ENCODE peak calls at places on chromosome 4, in seven cellular contexts. R is AG10803, P is WTC11, F is RWPE2, H is MM.1S, T is fibroblast of mammary gland, L is HCT116. Y is an unnamed sample.

GRCh38 chr4:27350161-27350560 is 489.5 kb downstream of the STIM2 start:
- DNase-seq in R (no peak), P (no peak), F (no peak), H (no peak), T (peak), L (peak), Y (peak)

GRCh38 chr4:12146349-12146748 is 717.7 kb upstream of the HS3ST1 start:
- DNase-seq in R (no peak), P (no peak), F (no peak), H (no peak), T (no peak), L (no peak), Y (no peak)

GRCh38 chr4:153530284-153530995 is 64.3 kb downstream of the TMEM131L start:
- DNase-seq in R (no peak), P (no peak), F (no peak), H (no peak), T (no peak), L (no peak), Y (no peak)

GRCh38 chr4:84685105-84685504 is 102.2 kb downstream of the CDS1 start:
- DNase-seq in R (no peak), P (no peak), F (no peak), H (no peak), T (no peak), L (no peak), Y (no peak)

GRCh38 chr4:163544407-163545038 is 50.0 kb downstream of the TMA16 start:
- DNase-seq in R (peak), P (peak), F (no peak), H (peak), T (peak), L (no peak), Y (peak)

GRCh38 chr4:56907009-56907408 is 691 bp upstream of the REST start:
- DNase-seq in R (no peak), P (peak), F (no peak), H (no peak), T (no peak), L (no peak), Y (no peak)

GRCh38 chr4:4225915-4226605 is 669 bp downstream of the OTOP1 start:
- DNase-seq in R (no peak), P (peak), F (no peak), H (no peak), T (peak), L (no peak), Y (no peak)

GRCh38 chr4:57113870-57114269 is 3.7 kb upstream of the IGFBP7 start:
- DNase-seq in R (no peak), P (no peak), F (no peak), H (no peak), T (no peak), L (no peak), Y (no peak)

GRCh38 chr4:159902648-159903047 is 799.8 kb downstream of the RAPGEF2 start:
- DNase-seq in R (no peak), P (no peak), F (no peak), H (no peak), T (no peak), L (no peak), Y (no peak)

GRCh38 chr4:180635276-180635675 is 1607.9 kb upstream of the TENM3 start:
- DNase-seq in R (no peak), P (peak), F (no peak), H (no peak), T (no peak), L (no peak), Y (no peak)

GRCh38 chr4:150493846-150494245 is 88.1 kb upstream of the MAB21L2 start:
- DNase-seq in R (peak), P (no peak), F (no peak), H (no peak), T (peak), L (no peak), Y (no peak)

GRCh38 chr4:80043534-80043933 is 29.5 kb downstream of the ANTXR2 start:
- DNase-seq in R (no peak), P (no peak), F (no peak), H (no peak), T (no peak), L (no peak), Y (no peak)

GRCh38 chr4:103994059-103994458 is 274.3 kb upstream of the TACR3 start:
- DNase-seq in R (no peak), P (no peak), F (no peak), H (peak), T (peak), L (peak), Y (peak)

GRCh38 chr4:158209825-158210807 is at the start of gene TMEM144:
- DNase-seq in R (peak), P (peak), F (peak), H (peak), T (peak), L (peak), Y (peak)

GRCh38 chr4:177494791-177495190 is 52.6 kb upstream of the AGA start:
- DNase-seq in R (no peak), P (no peak), F (no peak), H (no peak), T (no peak), L (no peak), Y (no peak)

GRCh38 chr4:5919571-5919970 is 26.7 kb upstream of the CRMP1 start:
- DNase-seq in R (no peak), P (no peak), F (no peak), H (no peak), T (no peak), L (no peak), Y (no peak)

GRCh38 chr4:95267081-95267480 is 281.7 kb downstream of the UNC5C start:
- DNase-seq in R (peak), P (no peak), F (no peak), H (no peak), T (peak), L (no peak), Y (no peak)

GRCh38 chr4:94889961-94890360 is 132.2 kb downstream of the BMPR1B start:
- DNase-seq in R (peak), P (no peak), F (no peak), H (no peak), T (peak), L (no peak), Y (no peak)

GRCh38 chr4:79682801-79683217 is 274.8 kb upstream of the GK2 start:
- DNase-seq in R (no peak), P (peak), F (no peak), H (no peak), T (no peak), L (no peak), Y (no peak)

GRCh38 chr4:136484996-136485395 is 1047.3 kb downstream of the PCDH18 start:
- DNase-seq in R (no peak), P (no peak), F (no peak), H (no peak), T (no peak), L (no peak), Y (no peak)

GRCh38 chr4:4753643-4754042 is 105.8 kb upstream of the MSX1 start:
- DNase-seq in R (no peak), P (no peak), F (no peak), H (no peak), T (no peak), L (no peak), Y (no peak)

GRCh38 chr4:118849867-118850812 is 14.2 kb upstream of the SEC24D start:
- DNase-seq in R (no peak), P (no peak), F (no peak), H (peak), T (no peak), L (no peak), Y (no peak)

GRCh38 chr4:185068837-185069236 is 50.5 kb downstream of the HELT start:
- DNase-seq in R (no peak), P (peak), F (no peak), H (no peak), T (no peak), L (peak), Y (no peak)

GRCh38 chr4:20645231-20645630 is 55.0 kb upstream of the PACRGL start:
- DNase-seq in R (no peak), P (no peak), F (no peak), H (no peak), T (no peak), L (no peak), Y (no peak)

GRCh38 chr4:100588076-100588475 is 70.3 kb upstream of the EMCN start:
- DNase-seq in R (no peak), P (no peak), F (no peak), H (no peak), T (no peak), L (no peak), Y (no peak)

GRCh38 chr4:83870551-83870950 is 334.6 kb downstream of the GPAT3 start:
- DNase-seq in R (no peak), P (no peak), F (no peak), H (no peak), T (no peak), L (no peak), Y (no peak)

GRCh38 chr4:112982677-112983076 is 66.8 kb upstream of the ANK2 start:
- DNase-seq in R (peak), P (no peak), F (no peak), H (no peak), T (peak), L (no peak), Y (peak)

GRCh38 chr4:102726068-102726467 is 34.7 kb downstream of the MANBA start:
- DNase-seq in R (no peak), P (no peak), F (no peak), H (no peak), T (no peak), L (no peak), Y (no peak)

GRCh38 chr4:168679397-168680176 is 182.7 kb downstream of the PALLD start:
- DNase-seq in R (no peak), P (no peak), F (no peak), H (no peak), T (no peak), L (no peak), Y (peak)

GRCh38 chr4:125070869-125071268 is 243.9 kb upstream of the FAT4 start:
- DNase-seq in R (no peak), P (no peak), F (no peak), H (peak), T (peak), L (no peak), Y (no peak)

GRCh38 chr4:124953059-124953850 is 240.7 kb upstream of the ANKRD50 start:
- DNase-seq in R (peak), P (no peak), F (no peak), H (no peak), T (peak), L (no peak), Y (peak)

GRCh38 chr4:82739292-82740190 is 59.1 kb downstream of the SCD5 start:
- DNase-seq in R (peak), P (peak), F (no peak), H (peak), T (peak), L (peak), Y (peak)

GRCh38 chr4:92506933-92507332 is 203.2 kb downstream of the GRID2 start:
- DNase-seq in R (no peak), P (no peak), F (no peak), H (no peak), T (no peak), L (no peak), Y (no peak)

GRCh38 chr4:142404191-142404611 is 441.9 kb downstream of the INPP4B start:
- DNase-seq in R (peak), P (no peak), F (no peak), H (no peak), T (peak), L (peak), Y (peak)

GRCh38 chr4:144450526-144450925 is 195.4 kb upstream of the HHIP start:
- DNase-seq in R (no peak), P (no peak), F (no peak), H (no peak), T (no peak), L (no peak), Y (no peak)
- TF ChIP-seq CTCF in R (no peak), P (no peak), F (no peak), H (no peak), T (no peak), L (no peak), Y (no peak)

DNA sequence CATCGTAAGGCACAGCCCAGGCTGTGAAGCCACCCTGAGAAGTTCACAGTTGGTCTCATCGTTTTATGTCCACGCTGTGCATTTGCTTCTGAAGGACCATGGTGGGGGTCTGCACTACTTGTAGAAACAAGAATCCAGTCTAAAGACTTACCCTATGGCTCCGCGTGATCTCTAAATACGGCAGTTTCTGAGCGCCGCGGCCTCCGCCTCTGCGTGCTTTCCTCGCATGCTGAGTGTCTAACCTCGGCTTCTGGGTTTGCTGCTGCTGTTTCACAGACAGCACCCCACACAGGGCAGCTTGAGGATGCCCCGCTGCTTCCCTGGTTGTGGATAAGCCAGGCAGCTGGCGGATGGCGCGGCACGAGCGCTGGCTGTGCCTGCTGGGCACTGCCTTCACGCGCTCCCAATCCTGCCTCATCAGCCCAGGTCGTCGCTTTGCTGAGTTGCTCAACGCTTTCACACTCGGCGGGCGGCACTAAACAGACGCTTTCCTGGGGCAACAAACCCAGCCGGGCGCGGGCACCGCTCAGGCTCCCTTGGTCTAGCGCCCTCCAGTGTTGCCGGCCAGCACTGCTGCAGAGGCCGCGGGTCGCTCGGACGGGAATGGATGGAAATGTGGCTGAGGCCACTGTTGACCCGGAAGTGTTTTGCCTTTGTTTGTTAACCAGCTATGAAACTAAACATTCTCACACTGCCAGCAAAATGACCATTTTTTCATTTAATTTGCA is 39.2 kb downstream of the FGFRL1 start:
- DNase-seq in R (no peak), P (peak), F (peak), H (no peak), T (no peak), L (no peak), Y (no peak)
- TF ChIP-seq CTCF in R (peak), P (peak), F (no peak), H (no peak), T (no peak), L (no peak), Y (no peak)

GRCh38 chr4:109658871-109659410 is 44.3 kb downstream of the CASP6 start:
- DNase-seq in R (no peak), P (no peak), F (no peak), H (no peak), T (peak), L (no peak), Y (no peak)
- TF ChIP-seq CTCF in R (no peak), P (no peak), F (peak), H (no peak), T (no peak), L (peak), Y (peak)

GRCh38 chr4:7524064-7524682 is 89.4 kb upstream of the PSAPL1 start:
- DNase-seq in R (no peak), P (no peak), F (no peak), H (no peak), T (no peak), L (no peak), Y (no peak)
- TF ChIP-seq CTCF in R (no peak), P (no peak), F (no peak), H (no peak), T (no peak), L (no peak), Y (no peak)

GRCh38 chr4:15370296-15370695 is 57.5 kb upstream of the C1QTNF7 start:
- DNase-seq in R (no peak), P (no peak), F (no peak), H (no peak), T (no peak), L (no peak), Y (no peak)

GRCh38 chr4:15362541-15362940 is 65.3 kb upstream of the C1QTNF7 start:
- DNase-seq in R (no peak), P (no peak), F (no peak), H (no peak), T (no peak), L (no peak), Y (no peak)

GRCh38 chr4:15365641-15366040 is 62.2 kb upstream of the C1QTNF7 start:
- DNase-seq in R (no peak), P (no peak), F (no peak), H (no peak), T (no peak), L (no peak), Y (no peak)

GRCh38 chr4:15368906-15369305 is 58.9 kb upstream of the C1QTNF7 start:
- DNase-seq in R (peak), P (no peak), F (no peak), H (no peak), T (peak), L (no peak), Y (peak)

DNA sequence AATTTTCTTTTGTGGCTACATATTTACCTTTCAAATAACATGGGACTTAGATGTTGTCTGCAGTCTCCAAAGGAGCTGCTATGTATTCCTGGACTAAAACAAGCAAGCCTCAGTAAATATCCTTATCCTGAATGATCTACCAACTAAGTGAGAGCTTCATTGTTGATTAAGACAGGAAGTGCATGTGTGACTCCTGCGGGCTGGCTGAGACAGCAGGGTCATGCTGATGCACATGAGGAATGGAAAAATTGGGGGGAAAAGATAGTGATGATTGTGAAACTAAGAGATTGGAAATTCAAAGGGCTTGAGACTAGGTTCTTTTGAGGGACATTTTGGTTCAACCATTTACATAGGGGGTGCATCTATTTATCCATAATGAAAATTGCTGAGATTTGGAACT is 61.2 kb upstream of the C1QTNF7 start:
- DNase-seq in R (no peak), P (no peak), F (no peak), H (no peak), T (no peak), L (no peak), Y (no peak)
- TF ChIP-seq CTCF in R (no peak), P (no peak), F (no peak), H (no peak), T (no peak), L (no peak), Y (no peak)

DNA sequence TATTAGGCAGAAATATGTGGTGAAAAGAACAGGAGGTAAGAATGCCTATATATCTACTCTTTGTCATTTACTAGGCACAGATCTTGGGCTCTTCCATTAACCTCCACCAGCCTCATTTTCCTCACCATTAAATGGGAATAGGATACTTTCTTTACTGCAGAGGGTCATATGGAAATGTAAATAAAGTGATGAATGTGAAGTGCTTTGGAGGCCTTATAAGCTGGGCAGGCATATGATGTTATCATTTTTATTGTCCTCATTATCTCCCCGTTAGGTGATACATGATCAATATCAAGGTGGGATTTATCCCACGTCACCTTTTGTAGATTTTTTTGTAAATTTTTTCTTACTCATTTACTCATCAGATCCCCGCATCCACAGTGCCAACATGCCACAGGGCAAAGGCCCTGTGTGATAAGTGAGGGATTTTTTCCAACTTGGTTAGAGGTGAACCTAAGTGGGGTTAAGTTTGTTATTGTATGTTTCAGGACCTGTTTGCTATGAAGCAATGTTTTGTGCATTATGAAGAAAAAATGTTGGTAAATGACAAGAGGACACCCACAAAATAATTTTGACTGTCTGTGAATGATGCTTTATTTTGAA is 107.8 kb downstream of the SLC4A4 start:
- DNase-seq in R (no peak), P (no peak), F (no peak), H (no peak), T (no peak), L (no peak), Y (no peak)
- TF ChIP-seq CTCF in R (no peak), P (no peak), F (no peak), H (no peak), T (no peak), L (no peak), Y (no peak)

GRCh38 chr4:2933566-2934076 is 29.6 kb downstream of the NOP14 start:
- DNase-seq in R (no peak), P (no peak), F (no peak), H (no peak), T (no peak), L (no peak), Y (no peak)
- TF ChIP-seq CTCF in R (no peak), P (no peak), F (no peak), H (no peak), T (no peak), L (no peak), Y (no peak)

GRCh38 chr4:24433515-24434192 is 150.7 kb downstream of the DHX15 start:
- DNase-seq in R (no peak), P (no peak), F (no peak), H (no peak), T (no peak), L (no peak), Y (no peak)

GRCh38 chr4:24434193-24434728 is 150.1 kb downstream of the DHX15 start:
- DNase-seq in R (no peak), P (no peak), F (no peak), H (no peak), T (no peak), L (no peak), Y (no peak)

GRCh38 chr4:24425868-24426267 is 158.5 kb downstream of the DHX15 start:
- DNase-seq in R (no peak), P (no peak), F (no peak), H (no peak), T (no peak), L (no peak), Y (no peak)

GRCh38 chr4:24423670-24424069 is 160.7 kb downstream of the DHX15 start:
- DNase-seq in R (no peak), P (no peak), F (no peak), H (no peak), T (no peak), L (no peak), Y (no peak)

DNA sequence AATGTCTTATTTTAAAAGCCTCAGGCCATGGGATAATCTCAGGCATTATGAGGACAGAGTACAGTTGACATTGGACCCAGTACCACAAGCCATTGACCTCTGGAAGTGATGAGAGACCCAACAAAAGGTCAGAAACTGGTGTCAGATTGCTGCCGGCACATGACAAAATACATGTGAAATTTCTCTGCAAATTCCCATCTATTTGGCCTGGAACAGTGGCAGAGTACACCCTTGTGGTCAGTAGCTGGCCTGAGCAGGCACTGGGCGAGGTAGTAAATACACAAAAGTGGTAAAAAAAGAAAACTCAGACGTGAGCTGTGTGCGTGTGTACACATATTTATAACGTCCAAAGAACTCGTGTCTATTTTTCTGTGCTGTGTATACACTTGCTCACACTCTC is 155.5 kb downstream of the DHX15 start:
- DNase-seq in R (no peak), P (no peak), F (no peak), H (no peak), T (no peak), L (no peak), Y (no peak)
- TF ChIP-seq CTCF in R (no peak), P (no peak), F (no peak), H (no peak), T (no peak), L (no peak), Y (no peak)

DNA sequence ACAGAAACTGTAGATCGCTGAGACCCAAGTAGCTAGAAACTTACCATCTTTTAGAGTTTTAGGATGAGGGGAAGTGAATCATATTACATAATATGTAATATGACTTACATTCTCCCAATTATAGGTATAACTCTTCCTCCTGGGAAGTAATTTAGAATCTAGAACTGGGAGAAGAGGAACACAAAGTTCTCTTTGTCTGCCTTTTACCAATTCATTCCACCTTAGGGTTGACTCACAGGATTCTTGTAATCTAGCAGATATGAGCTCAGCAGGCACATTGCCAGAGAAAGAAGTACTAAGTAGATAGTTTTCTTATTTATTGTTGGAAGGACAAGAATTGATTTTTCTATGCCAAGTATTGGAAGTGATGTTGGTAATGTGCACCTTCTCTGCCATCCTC is 58.0 kb upstream of the CCSER1 start:
- DNase-seq in R (no peak), P (no peak), F (no peak), H (no peak), T (no peak), L (peak), Y (no peak)
- TF ChIP-seq CTCF in R (no peak), P (no peak), F (no peak), H (no peak), T (no peak), L (no peak), Y (no peak)